ENCODE peak calls at places on chromosome 4, in six cellular contexts. T is left ventricle myocardium inferior, E is psoas muscle, F is pancreas, S is body of pancreas, R is tibial nerve. X is an unnamed sample.

GRCh38 chr4:95572304-95572991 is 23.7 kb upstream of the UNC5C start:
- DNase-seq in E (peak), R (peak), F (no peak), S (peak), T (peak), X (no peak)

GRCh38 chr4:177442623-177443155 is 452 bp upstream of the AGA start:
- DNase-seq in S (no peak), E (no peak), F (no peak), R (no peak), T (no peak), X (no peak)

GRCh38 chr4:120156115-120156718 is 89.6 kb upstream of the MAD2L1 start:
- DNase-seq in E (no peak), S (peak), R (no peak), F (peak), T (no peak), X (peak)

GRCh38 chr4:83170952-83171399 is 56.4 kb upstream of the PLAC8 start:
- DNase-seq in S (no peak), E (no peak), T (no peak), R (no peak), F (no peak), X (no peak)

GRCh38 chr4:144894525-144894924 is 203.5 kb downstream of the ANAPC10 start:
- DNase-seq in F (no peak), T (no peak), R (no peak), E (peak), S (peak), X (no peak)

GRCh38 chr4:127965803-127966175 is 583 bp downstream of the ABHD18 start:
- DNase-seq in E (peak), F (peak), T (peak), R (no peak), S (peak), X (peak)

GRCh38 chr4:79897174-79897573 is 175.9 kb downstream of the ANTXR2 start:
- DNase-seq in S (no peak), F (no peak), R (no peak), T (no peak), E (no peak), X (no peak)

GRCh38 chr4:110197421-110198398 is 705 bp downstream of the ELOVL6 start:
- DNase-seq in R (no peak), E (peak), F (no peak), S (peak), T (peak), X (peak)

GRCh38 chr4:47239649-47240048 is 208.3 kb downstream of the GABRB1 start:
- DNase-seq in T (no peak), S (no peak), F (no peak), E (no peak), R (no peak), X (no peak)

GRCh38 chr4:6560416-6561172 is 14.4 kb upstream of the MAN2B2 start:
- DNase-seq in R (no peak), E (no peak), T (no peak), F (no peak), S (no peak), X (no peak)

GRCh38 chr4:42719257-42719656 is 62.4 kb upstream of the ATP8A1 start:
- DNase-seq in S (no peak), R (no peak), E (no peak), T (no peak), F (no peak), X (no peak)
- H3K4me3 ChIP-seq in S (no peak), R (no peak), E (no peak), T (no peak), F (no peak), X (no peak)

DNA sequence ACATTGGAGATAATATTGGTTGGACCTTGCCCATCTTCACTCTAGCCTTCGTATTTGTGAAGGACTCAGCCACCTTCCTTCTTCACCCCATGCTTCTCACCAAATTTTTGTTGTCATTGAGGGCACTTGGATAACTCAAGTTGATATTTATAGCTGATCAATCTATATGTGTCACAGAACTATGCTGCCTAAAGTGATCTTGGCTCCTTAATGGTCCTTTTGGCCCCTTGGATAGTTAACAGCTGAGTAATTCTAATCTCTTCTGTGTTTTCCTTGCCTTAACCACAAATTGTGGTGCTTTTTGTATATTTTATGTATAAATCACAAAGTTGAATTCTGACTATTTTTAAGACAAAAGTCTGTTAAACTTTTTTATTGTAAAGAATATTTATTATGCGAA is 6.6 kb downstream of the SPRY1 start:
- DNase-seq in F (no peak), E (no peak), T (no peak), S (no peak), R (no peak), X (no peak)
- H3K27ac ChIP-seq in F (no peak), E (peak), T (peak), S (no peak), R (no peak), X (no peak)

GRCh38 chr4:185016946-185017797 is 1.1 kb upstream of the HELT start:
- DNase-seq in S (no peak), T (no peak), E (no peak), R (no peak), F (no peak), X (no peak)

GRCh38 chr4:185020293-185020808 is 2.1 kb downstream of the HELT start:
- DNase-seq in F (no peak), S (no peak), T (no peak), R (no peak), E (no peak), X (no peak)

GRCh38 chr4:185017964-185018772 is at the start of gene HELT:
- DNase-seq in T (no peak), E (no peak), F (no peak), R (no peak), S (no peak), X (peak)

GRCh38 chr4:185019451-185020292 is 1.4 kb downstream of the HELT start:
- DNase-seq in E (no peak), F (no peak), R (no peak), T (no peak), S (no peak), X (no peak)

DNA sequence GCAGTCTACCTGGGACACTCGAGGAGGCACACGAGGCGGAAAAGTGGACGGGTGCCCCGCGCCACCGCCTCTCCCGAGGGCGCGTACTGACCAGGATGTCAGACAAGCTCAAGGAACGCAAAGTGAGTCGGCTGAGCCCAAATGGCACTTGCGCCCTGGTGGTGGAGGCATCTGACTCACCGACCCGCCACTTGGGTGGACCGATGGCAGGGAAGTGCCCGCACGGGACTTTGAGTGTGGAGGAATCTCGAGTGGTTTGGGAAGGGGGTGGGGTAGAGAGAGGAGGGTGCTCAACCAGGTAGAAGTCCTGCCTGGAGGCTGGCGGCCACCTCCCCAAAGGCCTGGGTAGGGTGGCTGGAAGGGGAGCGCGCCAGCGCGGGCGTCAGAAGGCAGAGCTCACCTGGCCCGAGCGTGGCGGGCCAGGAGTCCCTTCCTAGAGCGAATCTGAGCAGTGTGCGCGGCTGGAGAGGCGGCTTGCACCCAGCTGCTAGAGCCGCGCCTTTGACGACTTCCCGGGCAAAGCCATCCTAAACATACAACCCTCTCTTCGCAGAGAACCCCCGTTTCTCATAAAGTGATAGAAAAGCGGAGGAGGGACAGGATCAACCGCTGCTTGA is 652 bp downstream of the HELT start:
- DNase-seq in T (no peak), F (no peak), E (no peak), R (no peak), S (no peak), X (no peak)
- TF ChIP-seq CTCF in T (no peak), F (no peak), E (no peak), R (no peak), S (no peak), X (no peak)

GRCh38 chr4:87511500-87511899 is 17.7 kb downstream of the SPARCL1 start:
- DNase-seq in R (no peak), T (no peak), S (no peak), E (no peak), F (no peak), X (no peak)
- H3K4me3 ChIP-seq in R (no peak), T (no peak), S (no peak), E (no peak), F (no peak), X (no peak)

GRCh38 chr4:118398226-118399090 is 45.7 kb upstream of the PRSS12 start:
- DNase-seq in R (no peak), F (no peak), S (no peak), T (no peak), E (no peak), X (no peak)
- H3K27ac ChIP-seq in R (no peak), F (no peak), S (no peak), T (no peak), E (no peak), X (peak)